ENCODE peak calls at places on chromosomes 2 and 18, in nine cellular contexts. L, Y, A, H, B, M, O, D and C are unnamed samples.

GRCh38 chr2:65033178-65033577 is 23.0 kb upstream of the CEP68 start:
- DNase-seq in L (peak; percentile 32), Y (no peak), A (no peak), H (peak; percentile 50), B (no peak), M (no peak), O (no peak), D (peak; percentile 24), C (no peak)

GRCh38 chr2:50746526-50746925 is 285.4 kb downstream of the NRXN1 start:
- DNase-seq in L (peak; percentile 40), Y (peak; percentile 28), A (no peak), H (no peak), B (no peak), M (no peak), O (no peak), D (peak; percentile 29), C (no peak)

GRCh38 chr2:201257381-201257940 is 2.9 kb upstream of the CASP8 start:
- DNase-seq in L (no peak), Y (no peak), A (no peak), H (peak; percentile 73), B (no peak), M (no peak), O (peak; percentile 39), D (no peak), C (no peak)

GRCh38 chr2:24456610-24457556 is 34.2 kb upstream of the NCOA1 start:
- DNase-seq in L (peak; percentile 82), Y (peak; percentile 21), A (peak; percentile 29), H (no peak), B (no peak), M (peak; percentile 76), O (peak; percentile 83), D (peak; percentile 75), C (no peak)

GRCh38 chr2:183608747-183609146 is 484.5 kb downstream of the NUP35 start:
- DNase-seq in L (no peak), Y (no peak), A (no peak), H (no peak), B (no peak), M (no peak), O (no peak), D (no peak), C (no peak)

GRCh38 chr2:136238214-136238551 is 120.2 kb upstream of the CXCR4 start:
- DNase-seq in L (no peak), Y (no peak), A (no peak), H (no peak), B (no peak), M (no peak), O (no peak), D (peak; percentile 44), C (no peak)

GRCh38 chr2:43100883-43101662 is 125.3 kb downstream of the ZFP36L2 start:
- DNase-seq in L (no peak), Y (no peak), A (peak; percentile 86), H (peak; percentile 17), B (no peak), M (peak; percentile 90), O (peak; percentile 77), D (no peak), C (peak; percentile 87)

GRCh38 chr2:1010373-1011017 is 59.8 kb downstream of the SNTG2 start:
- DNase-seq in L (no peak), Y (no peak), A (no peak), H (no peak), B (no peak), M (no peak), O (no peak), D (no peak), C (no peak)

GRCh38 chr2:38375711-38376345 is 1.2 kb downstream of the ATL2 start:
- DNase-seq in L (peak; percentile 21), Y (no peak), A (no peak), H (no peak), B (no peak), M (peak; percentile 69), O (no peak), D (peak; percentile 34), C (no peak)

GRCh38 chr2:207161247-207161646 is 4.5 kb downstream of the KLF7 start:
- DNase-seq in L (no peak), Y (no peak), A (no peak), H (no peak), B (no peak), M (no peak), O (no peak), D (no peak), C (no peak)

GRCh38 chr2:41698787-41699422 is 348.9 kb upstream of the PKDCC start:
- DNase-seq in L (no peak), Y (no peak), A (no peak), H (no peak), B (no peak), M (peak; percentile 70), O (peak; percentile 38), D (peak; percentile 35), C (no peak)

GRCh38 chr2:239516954-239517305 is 116.1 kb upstream of the HDAC4 start:
- DNase-seq in L (no peak), Y (no peak), A (no peak), H (no peak), B (no peak), M (no peak), O (no peak), D (no peak), C (no peak)

GRCh38 chr18:9653390-9653789 is 39.0 kb upstream of the PPP4R1 start:
- DNase-seq in L (no peak), Y (no peak), A (peak; percentile 47), H (no peak), B (no peak), M (peak; percentile 66), O (no peak), D (no peak), C (peak; percentile 82)

GRCh38 chr2:97674396-97674795 is 4.9 kb downstream of the C2orf92 start:
- DNase-seq in L (no peak), Y (no peak), A (no peak), H (no peak), B (no peak), M (no peak), O (no peak), D (no peak), C (no peak)

GRCh38 chr2:147174824-147175254 is 670.0 kb upstream of the ACVR2A start:
- DNase-seq in L (no peak), Y (no peak), A (no peak), H (no peak), B (no peak), M (no peak), O (no peak), D (no peak), C (no peak)

GRCh38 chr2:14975401-14975800 is 342.9 kb downstream of the LRATD1 start:
- DNase-seq in L (peak; percentile 56), Y (no peak), A (no peak), H (no peak), B (no peak), M (no peak), O (no peak), D (no peak), C (no peak)

GRCh38 chr2:116732322-116732721 is 1082.2 kb upstream of the DDX18 start:
- DNase-seq in L (no peak), Y (no peak), A (no peak), H (no peak), B (no peak), M (no peak), O (no peak), D (no peak), C (no peak)

GRCh38 chr2:55761526-55761925 is 67.9 kb upstream of the PNPT1 start:
- DNase-seq in L (no peak), Y (no peak), A (no peak), H (no peak), B (no peak), M (no peak), O (no peak), D (peak; percentile 81), C (no peak)

GRCh38 chr18:64042728-64043358 is 73.0 kb downstream of the SERPINB8 start:
- DNase-seq in L (no peak), Y (no peak), A (no peak), H (no peak), B (no peak), M (no peak), O (no peak), D (no peak), C (no peak)

GRCh38 chr2:150587547-150588209 is 100.2 kb upstream of the RND3 start:
- DNase-seq in L (no peak), Y (no peak), A (no peak), H (no peak), B (no peak), M (no peak), O (no peak), D (peak; percentile 42), C (no peak)

GRCh38 chr2:83528746-83529145 is 930.3 kb downstream of the SUCLG1 start:
- DNase-seq in L (no peak), Y (no peak), A (no peak), H (no peak), B (no peak), M (no peak), O (no peak), D (no peak), C (no peak)

GRCh38 chr2:240238786-240239185 is 98.3 kb upstream of the OTOS start:
- DNase-seq in L (no peak), Y (no peak), A (no peak), H (no peak), B (no peak), M (no peak), O (no peak), D (no peak), C (no peak)

GRCh38 chr2:10071176-10071575 is 9.0 kb downstream of the CYS1 start:
- DNase-seq in L (no peak), Y (no peak), A (no peak), H (no peak), B (no peak), M (no peak), O (no peak), D (no peak), C (no peak)

GRCh38 chr2:1727101-1727771 is 17.1 kb downstream of the PXDN start:
- DNase-seq in L (no peak), Y (no peak), A (no peak), H (no peak), B (no peak), M (peak; percentile 52), O (no peak), D (peak; percentile 53), C (no peak)

GRCh38 chr2:37456479-37456878 is 112.0 kb downstream of the QPCT start:
- DNase-seq in L (no peak), Y (no peak), A (no peak), H (no peak), B (no peak), M (no peak), O (no peak), D (no peak), C (no peak)

GRCh38 chr2:239836021-239836765 is 188.9 kb downstream of the NDUFA10 start:
- DNase-seq in L (no peak), Y (no peak), A (no peak), H (no peak), B (no peak), M (peak; percentile 31), O (no peak), D (no peak), C (peak; percentile 64)

GRCh38 chr18:13393338-13393737 is 174.8 kb downstream of the LDLRAD4 start:
- DNase-seq in L (no peak), Y (no peak), A (no peak), H (no peak), B (no peak), M (no peak), O (no peak), D (no peak), C (peak; percentile 72)

GRCh38 chr18:10410472-10411300 is 43.7 kb upstream of the APCDD1 start:
- DNase-seq in L (no peak), Y (no peak), A (no peak), H (no peak), B (no peak), M (no peak), O (no peak), D (no peak), C (no peak)